ENCODE peak calls at places on chromosomes 4 and X, in seven cellular contexts. B is upper lobe of right lung, Z is AG04449, D is WTC11, H is tibial nerve, M is IMR-90, L is upper lobe of left lung. J is an unnamed sample.

GRCh38 chr4:140374130-140374477 is 658 bp downstream of the SCOC start:
- DNase-seq in B (no peak), Z (no peak), D (no peak), H (no peak), M (no peak), L (no peak), J (no peak)

GRCh38 chrX:41265615-41266014 is 68.3 kb upstream of the DDX3X start:
- DNase-seq in B (no peak), Z (no peak), D (no peak), H (peak), M (peak), L (peak), J (no peak)

GRCh38 chr4:106238819-106239420 is 77.1 kb downstream of the TBCK start:
- DNase-seq in B (no peak), Z (no peak), D (peak), H (no peak), M (peak), L (no peak), J (peak)

GRCh38 chrX:74370482-74370881 is 50.8 kb upstream of the SLC16A2 start:
- DNase-seq in B (no peak), Z (no peak), D (no peak), H (no peak), M (no peak), L (no peak), J (no peak)

GRCh38 chrX:19889582-19890342 is 2.4 kb upstream of the SH3KBP1 start:
- DNase-seq in B (no peak), Z (no peak), D (peak), H (no peak), M (peak), L (no peak), J (no peak)

GRCh38 chr4:53645108-53645507 is 53.8 kb upstream of the LNX1 start:
- DNase-seq in B (no peak), Z (no peak), D (no peak), H (no peak), M (no peak), L (no peak), J (no peak)

GRCh38 chrX:120309873-120310730 is 1.2 kb downstream of the TMEM255A start:
- DNase-seq in B (no peak), Z (no peak), D (peak), H (no peak), M (no peak), L (no peak), J (no peak)

GRCh38 chr4:174156239-174156826 is 127.1 kb downstream of the FBXO8 start:
- DNase-seq in B (no peak), Z (no peak), D (no peak), H (no peak), M (peak), L (no peak), J (peak)

GRCh38 chr4:169410839-169411770 is 140.3 kb upstream of the SH3RF1 start:
- DNase-seq in B (no peak), Z (peak), D (peak), H (peak), M (peak), L (no peak), J (peak)

GRCh38 chrX:68307767-68308166 is 125.5 kb downstream of the OPHN1 start:
- DNase-seq in B (no peak), Z (peak), D (no peak), H (peak), M (peak), L (no peak), J (peak)

GRCh38 chrX:125387945-125388344 is 68.3 kb downstream of the TEX13C start:
- DNase-seq in B (no peak), Z (no peak), D (no peak), H (no peak), M (no peak), L (no peak), J (no peak)

GRCh38 chrX:40086569-40087335 is 11.0 kb downstream of the BCOR start:
- DNase-seq in B (no peak), Z (no peak), D (no peak), H (no peak), M (peak), L (no peak), J (peak)

GRCh38 chr4:141652161-141652778 is 15.9 kb downstream of the IL15 start:
- DNase-seq in B (no peak), Z (peak), D (no peak), H (no peak), M (peak), L (no peak), J (peak)

GRCh38 chr4:145825255-145825654 is 113.4 kb downstream of the ZNF827 start:
- DNase-seq in B (no peak), Z (no peak), D (no peak), H (no peak), M (no peak), L (no peak), J (no peak)

GRCh38 chrX:23478056-23478455 is 143.4 kb downstream of the PTCHD1 start:
- DNase-seq in B (no peak), Z (no peak), D (no peak), H (no peak), M (no peak), L (no peak), J (no peak)

GRCh38 chrX:42714981-42715688 is 62.8 kb downstream of the PPP1R2C start:
- DNase-seq in B (peak), Z (no peak), D (peak), H (no peak), M (no peak), L (peak), J (no peak)

GRCh38 chrX:70422886-70423336 is at the start of gene GDPD2:
- DNase-seq in B (no peak), Z (no peak), D (peak), H (no peak), M (no peak), L (no peak), J (no peak)

GRCh38 chr4:88609387-88609786 is 17.1 kb downstream of the HERC3 start:
- DNase-seq in B (no peak), Z (no peak), D (no peak), H (no peak), M (no peak), L (no peak), J (no peak)

GRCh38 chr4:76087007-76087769 is 12.7 kb downstream of the ART3 start:
- DNase-seq in B (no peak), Z (no peak), D (peak), H (peak), M (peak), L (peak), J (peak)

GRCh38 chr4:154024097-154024496 is 235.2 kb upstream of the SFRP2 start:
- DNase-seq in B (no peak), Z (no peak), D (peak), H (no peak), M (no peak), L (no peak), J (no peak)
- TF ChIP-seq CTCF in B (no peak), Z (no peak), D (no peak), H (no peak), M (no peak), L (no peak), J (no peak)

GRCh38 chr4:155529197-155529596 is 137.5 kb upstream of the GUCY1A1 start:
- DNase-seq in B (no peak), Z (no peak), D (peak), H (no peak), M (no peak), L (no peak), J (no peak)
- TF ChIP-seq CTCF in B (peak), Z (no peak), D (peak), H (no peak), M (peak), L (peak), J (peak)

GRCh38 chr4:20418865-20419451 is 167.3 kb downstream of the SLIT2 start:
- DNase-seq in B (no peak), Z (peak), D (no peak), H (no peak), M (peak), L (no peak), J (peak)
- TF ChIP-seq CTCF in B (peak), Z (peak), D (peak), H (peak), M (peak), L (peak), J (peak)

GRCh38 chr4:125283702-125284279 is 31.0 kb upstream of the FAT4 start:
- DNase-seq in B (no peak), Z (no peak), D (no peak), H (no peak), M (peak), L (no peak), J (peak)
- TF ChIP-seq CTCF in B (peak), Z (no peak), D (peak), H (peak), M (peak), L (peak), J (peak)

GRCh38 chr4:186554485-186554884 is 882 bp downstream of the MTNR1A start:
- DNase-seq in B (no peak), Z (no peak), D (peak), H (no peak), M (no peak), L (no peak), J (no peak)
- TF ChIP-seq CTCF in B (no peak), Z (no peak), D (no peak), H (no peak), M (peak), L (no peak), J (peak)

GRCh38 chr4:80221161-80221560 is 23.9 kb downstream of the PRDM8 start:
- DNase-seq in B (no peak), Z (no peak), D (no peak), H (no peak), M (peak), L (no peak), J (no peak)
- TF ChIP-seq CTCF in B (peak), Z (peak), D (no peak), H (no peak), M (peak), L (no peak), J (peak)

DNA sequence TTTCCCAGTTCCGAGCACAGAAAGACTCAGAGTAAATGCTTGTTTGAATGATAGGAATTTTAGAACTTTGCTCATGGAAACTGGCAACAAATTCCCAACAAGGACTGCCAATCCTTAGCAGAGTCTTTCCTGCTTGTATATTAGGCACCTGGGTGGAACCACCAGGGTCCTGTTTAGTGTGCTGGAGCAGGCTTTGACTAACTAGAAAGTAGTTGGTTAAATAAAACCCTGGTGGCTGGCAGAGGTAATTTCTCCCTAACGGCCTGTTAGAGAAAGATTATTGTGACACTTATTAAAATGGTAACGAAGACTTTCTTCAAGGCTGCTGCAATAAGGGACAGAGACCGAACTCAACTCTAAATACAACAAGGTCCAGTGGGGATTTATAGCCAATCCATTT is 103.6 kb upstream of the TEX13D start:
- DNase-seq in B (no peak), Z (no peak), D (no peak), H (no peak), M (no peak), L (no peak), J (no peak)
- TF ChIP-seq CTCF in B (no peak), Z (no peak), D (no peak), H (no peak), M (no peak), L (no peak), J (no peak)

DNA sequence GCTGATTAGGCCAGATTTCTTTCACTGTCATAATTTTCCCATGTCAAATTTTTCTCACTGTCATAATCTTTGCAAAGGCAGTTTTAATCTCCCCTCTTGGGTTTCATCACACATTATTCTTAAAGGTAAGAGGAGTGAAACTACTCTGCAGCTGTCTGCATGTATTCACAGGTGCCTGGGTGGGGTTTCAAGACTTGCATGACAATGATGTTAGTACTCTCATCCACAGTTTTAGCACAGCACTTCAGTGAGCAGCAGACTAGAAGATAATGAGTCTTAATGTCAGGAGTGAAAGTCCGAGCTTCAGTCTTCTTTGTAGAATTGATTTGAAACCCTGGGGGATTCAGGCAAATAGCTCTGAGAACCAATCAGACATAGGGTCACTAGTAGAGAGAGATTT is 182.5 kb upstream of the GALNT7 start:
- DNase-seq in B (no peak), Z (no peak), D (no peak), H (no peak), M (no peak), L (no peak), J (no peak)
- TF ChIP-seq CTCF in B (no peak), Z (no peak), D (no peak), H (no peak), M (no peak), L (no peak), J (no peak)

J was measured in AG09319.